ENCODE peak calls at places on chromosomes 13 and 19, in eight cellular contexts. V is activated naive CD4-positive, alpha-beta T cell treated with Interleukin-2 at 50 U/mL for 16 hours; O is lung; T is iris pigment epithelial cell; W is HFFc6; B is choroid plexus epithelial cell; K is cerebellum; Y is fibroblast of lung. D is an unnamed sample.

GRCh38 chr13:50598338-50598737 is 245.2 kb downstream of the DLEU7 start:
- DNase-seq in V (no peak), O (no peak), T (no peak), W (no peak), B (no peak), K (no peak), Y (no peak), D (no peak)

GRCh38 chr19:31140717-31141116 is 208.5 kb downstream of the TSHZ3 start:
- DNase-seq in V (no peak), O (no peak), T (peak), W (peak), B (peak), K (no peak), Y (peak), D (no peak)

GRCh38 chr13:38530492-38530891 is 156.4 kb upstream of the FREM2 start:
- DNase-seq in V (no peak), O (no peak), T (peak), W (peak), B (peak), K (no peak), Y (peak), D (no peak)

GRCh38 chr19:46388311-46389095 is 24.9 kb downstream of the CCDC8 start:
- DNase-seq in V (no peak), O (no peak), T (no peak), W (no peak), B (no peak), K (no peak), Y (no peak), D (no peak)

GRCh38 chr13:32125221-32125621 is 93.6 kb downstream of the FRY start:
- DNase-seq in V (no peak), O (no peak), T (peak), W (peak), B (peak), K (no peak), Y (peak), D (no peak)

GRCh38 chr13:49625392-49626137 is 2.7 kb upstream of the ARL11 start:
- DNase-seq in V (no peak), O (peak), T (no peak), W (no peak), B (peak), K (no peak), Y (no peak), D (no peak)

GRCh38 chr13:73223372-73223781 is 164.6 kb downstream of the KLF5 start:
- DNase-seq in V (peak), O (no peak), T (no peak), W (no peak), B (no peak), K (no peak), Y (no peak), D (no peak)

GRCh38 chr19:9362905-9363304 is at the start of gene ZNF177:
- DNase-seq in V (no peak), O (no peak), T (peak), W (no peak), B (peak), K (no peak), Y (peak), D (peak)

GRCh38 chr13:38905081-38905480 is 85.5 kb downstream of the STOML3 start:
- DNase-seq in V (no peak), O (no peak), T (no peak), W (no peak), B (no peak), K (no peak), Y (no peak), D (no peak)

GRCh38 chr19:42191855-42192254 is 25.6 kb downstream of the DEDD2 start:
- DNase-seq in V (no peak), O (peak), T (peak), W (peak), B (peak), K (no peak), Y (peak), D (no peak)

GRCh38 chr19:34118879-34119748 is 53.2 kb upstream of the LSM14A start:
- DNase-seq in V (no peak), O (no peak), T (no peak), W (no peak), B (no peak), K (no peak), Y (no peak), D (no peak)

GRCh38 chr19:45922281-45922680 is 7.7 kb upstream of the NANOS2 start:
- DNase-seq in V (no peak), O (no peak), T (peak), W (no peak), B (no peak), K (no peak), Y (no peak), D (no peak)

GRCh38 chr13:101289764-101290163 is 126.5 kb downstream of the NALCN start:
- DNase-seq in V (no peak), O (no peak), T (peak), W (peak), B (peak), K (no peak), Y (peak), D (peak)

GRCh38 chr13:23469901-23470525 is 36.5 kb upstream of the SACS start:
- DNase-seq in V (no peak), O (no peak), T (peak), W (peak), B (peak), K (no peak), Y (peak), D (no peak)

D was measured in NCI-H2227 treated with DMSO at 0.1 percent for 48 hours.